ENCODE peak calls at places on chromosomes 3 and 15, in five cellular contexts. Q, V, Y, I and D are unnamed samples.

GRCh38 chr3:38008191-38008701 is 17.7 kb downstream of the VILL start:
- DNase-seq in Y (no peak), Q (no peak), V (no peak), I (no peak), D (no peak)

GRCh38 chr15:38726187-38726586 is 161.6 kb upstream of the RASGRP1 start:
- DNase-seq in Q (no peak), I (no peak), Y (no peak), V (no peak), D (no peak)

GRCh38 chr15:71777216-71777943 is 33.0 kb upstream of the NR2E3 start:
- DNase-seq in Q (no peak), I (no peak), V (no peak), Y (no peak), D (no peak)

GRCh38 chr3:86986666-86987420 is 4.1 kb downstream of the VGLL3 start:
- DNase-seq in Y (no peak), Q (no peak), I (no peak), V (no peak), D (no peak)

GRCh38 chr15:38252481-38253311 is at the start of gene SPRED1:
- DNase-seq in Y (peak), Q (no peak), I (no peak), V (peak), D (no peak)

GRCh38 chr15:90603893-90604292 is 74.2 kb downstream of the CRTC3 start:
- DNase-seq in I (no peak), Y (peak), V (no peak), Q (peak), D (no peak)

GRCh38 chr3:20097015-20097414 is 56.8 kb downstream of the KAT2B start:
- DNase-seq in Q (no peak), V (no peak), Y (no peak), I (no peak), D (no peak)

GRCh38 chr15:53102483-53102882 is 312.3 kb upstream of the ONECUT1 start:
- DNase-seq in Y (no peak), I (no peak), V (no peak), Q (no peak), D (no peak)

GRCh38 chr3:197456271-197457091 is 99.3 kb downstream of the BDH1 start:
- DNase-seq in I (no peak), Q (peak), V (peak), Y (peak), D (peak)

GRCh38 chr15:51067510-51067909 is 27.2 kb downstream of the TNFAIP8L3 start:
- DNase-seq in Y (no peak), I (no peak), V (no peak), Q (no peak), D (no peak)

GRCh38 chr3:160697628-160698382 is 20.8 kb downstream of the ARL14 start:
- DNase-seq in I (no peak), Y (no peak), Q (no peak), V (no peak), D (peak)

GRCh38 chr15:57393081-57393480 is 16.8 kb downstream of the CGNL1 start:
- DNase-seq in Y (no peak), Q (no peak), V (no peak), I (no peak), D (no peak)

GRCh38 chr15:74011610-74012009 is 17.1 kb downstream of the PML start:
- DNase-seq in V (no peak), Y (no peak), Q (no peak), I (no peak), D (no peak)

GRCh38 chr3:47772047-47772446 is 9.6 kb downstream of the SMARCC1 start:
- DNase-seq in I (no peak), V (no peak), Y (no peak), Q (no peak), D (no peak)

GRCh38 chr3:66303556-66303955 is 82.8 kb downstream of the SLC25A26 start:
- DNase-seq in V (peak), Y (no peak), I (no peak), Q (peak), D (no peak)

GRCh38 chr3:127637546-127637945 is 8.6 kb downstream of the PODXL2 start:
- DNase-seq in V (peak), Y (peak), I (no peak), Q (no peak), D (no peak)